ENCODE peak calls at places on chromosomes 11 and 22, in five cellular contexts. One of them, this sample, is unnamed.

GRCh38 chr11:65576867-65577755 is 1.3 kb downstream of the EHBP1L1 start:
- DNase-seq in K562: no peak
- DNase-seq in GM12878: no peak
- DNase-seq in H1: no peak
- DNase-seq in HepG2: peak
- DNase-seq in this sample: no peak

GRCh38 chr11:45097721-45098493 is 48.5 kb upstream of the PRDM11 start:
- DNase-seq in K562: peak
- DNase-seq in GM12878: no peak
- DNase-seq in H1: no peak
- DNase-seq in HepG2: no peak
- DNase-seq in this sample: no peak

GRCh38 chr11:8871283-8871775 is 39.7 kb upstream of the AKIP1 start:
- DNase-seq in K562: no peak
- DNase-seq in GM12878: no peak
- DNase-seq in H1: no peak
- DNase-seq in HepG2: peak
- DNase-seq in this sample: peak

GRCh38 chr22:22037229-22037628 is 54.6 kb upstream of the TOP3B start:
- DNase-seq in K562: no peak
- DNase-seq in GM12878: no peak
- DNase-seq in H1: no peak
- DNase-seq in HepG2: no peak
- DNase-seq in this sample: no peak

GRCh38 chr11:128437137-128437536 is 150.2 kb downstream of the ETS1 start:
- DNase-seq in K562: no peak
- DNase-seq in GM12878: no peak
- DNase-seq in H1: no peak
- DNase-seq in HepG2: no peak
- DNase-seq in this sample: no peak

GRCh38 chr11:24373516-24373915 is 123.3 kb upstream of the LUZP2 start:
- DNase-seq in K562: no peak
- DNase-seq in GM12878: no peak
- DNase-seq in H1: no peak
- DNase-seq in HepG2: no peak
- DNase-seq in this sample: no peak

GRCh38 chr22:37228106-37229011 is 15.7 kb downstream of the RAC2 start:
- DNase-seq in K562: no peak
- DNase-seq in GM12878: no peak
- DNase-seq in H1: no peak
- DNase-seq in HepG2: no peak
- DNase-seq in this sample: peak

GRCh38 chr11:112255075-112255739 is 5.5 kb downstream of the PLET1 start:
- DNase-seq in K562: peak
- DNase-seq in GM12878: no peak
- DNase-seq in H1: no peak
- DNase-seq in HepG2: peak
- DNase-seq in this sample: no peak

GRCh38 chr22:23204541-23205157 is 24.3 kb downstream of the BCR start:
- DNase-seq in K562: no peak
- DNase-seq in GM12878: no peak
- DNase-seq in H1: no peak
- DNase-seq in HepG2: no peak
- DNase-seq in this sample: no peak

GRCh38 chr11:63966444-63966843 is 8.0 kb upstream of the COX8A start:
- DNase-seq in K562: no peak
- DNase-seq in GM12878: no peak
- DNase-seq in H1: no peak
- DNase-seq in HepG2: no peak
- DNase-seq in this sample: no peak

GRCh38 chr11:132186699-132187098 is 816.3 kb downstream of the NTM start:
- DNase-seq in K562: peak
- DNase-seq in GM12878: no peak
- DNase-seq in H1: no peak
- DNase-seq in HepG2: no peak
- DNase-seq in this sample: no peak

GRCh38 chr11:45677811-45678515 is 12.5 kb upstream of the CHST1 start:
- DNase-seq in K562: no peak
- DNase-seq in GM12878: no peak
- DNase-seq in H1: no peak
- DNase-seq in HepG2: no peak
- DNase-seq in this sample: no peak

GRCh38 chr11:26276798-26277424 is 55.0 kb upstream of the ANO3 start:
- DNase-seq in K562: peak
- DNase-seq in GM12878: no peak
- DNase-seq in H1: peak
- DNase-seq in HepG2: peak
- DNase-seq in this sample: peak

GRCh38 chr11:36431429-36432092 is 78.5 kb downstream of the TRAF6 start:
- DNase-seq in K562: peak
- DNase-seq in GM12878: no peak
- DNase-seq in H1: no peak
- DNase-seq in HepG2: peak
- DNase-seq in this sample: peak

GRCh38 chr11:134519390-134519750 is 107.3 kb upstream of the B3GAT1 start:
- DNase-seq in K562: no peak
- DNase-seq in GM12878: no peak
- DNase-seq in H1: no peak
- DNase-seq in HepG2: no peak
- DNase-seq in this sample: no peak

GRCh38 chr11:16978021-16978370 is 36.2 kb downstream of the PLEKHA7 start:
- DNase-seq in K562: no peak
- DNase-seq in GM12878: no peak
- DNase-seq in H1: no peak
- DNase-seq in HepG2: no peak
- DNase-seq in this sample: no peak

GRCh38 chr22:36744413-36744765 is 31.5 kb downstream of the IFT27 start:
- DNase-seq in K562: no peak
- DNase-seq in GM12878: no peak
- DNase-seq in H1: no peak
- DNase-seq in HepG2: no peak
- DNase-seq in this sample: no peak

GRCh38 chr22:21623402-21623970 is 6.3 kb downstream of the YDJC start:
- DNase-seq in K562: no peak
- DNase-seq in GM12878: no peak
- DNase-seq in H1: no peak
- DNase-seq in HepG2: no peak
- DNase-seq in this sample: no peak

DNA sequence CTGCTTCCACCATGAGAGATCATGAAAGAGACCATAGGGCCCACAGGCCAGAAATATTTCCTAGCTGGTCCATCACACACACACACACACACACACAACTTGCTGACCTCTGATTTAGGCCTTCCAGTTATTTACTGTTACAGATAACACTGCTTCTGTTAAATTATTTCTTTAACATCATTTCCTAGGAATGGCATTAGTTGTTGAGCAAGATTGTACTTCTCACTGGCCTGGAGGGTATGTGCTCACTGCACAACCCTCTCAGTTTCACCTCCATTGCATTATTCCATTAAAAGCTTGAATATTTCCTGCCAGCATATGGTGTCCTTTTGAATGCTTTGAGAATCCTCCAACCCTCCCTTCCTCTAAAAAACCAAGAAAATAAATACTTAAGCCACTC is 104.4 kb downstream of the MICAL2 start:
- DNase-seq in K562: no peak
- DNase-seq in GM12878: no peak
- DNase-seq in H1: no peak
- DNase-seq in HepG2: no peak
- DNase-seq in this sample: no peak
- TF ChIP-seq RAD21 in K562: no peak
- TF ChIP-seq RAD21 in GM12878: no peak
- TF ChIP-seq RAD21 in H1: no peak
- TF ChIP-seq RAD21 in HepG2: no peak
- TF ChIP-seq RAD21 in this sample: no peak

GRCh38 chr11:113317297-113317696 is 2.9 kb downstream of the TTC12 start:
- DNase-seq in K562: no peak
- DNase-seq in GM12878: no peak
- DNase-seq in H1: no peak
- DNase-seq in HepG2: no peak
- DNase-seq in this sample: no peak
- TF ChIP-seq CEBPB in K562: no peak
- TF ChIP-seq CEBPB in GM12878: no peak
- TF ChIP-seq CEBPB in H1: no peak
- TF ChIP-seq CEBPB in HepG2: no peak
- TF ChIP-seq CEBPB in this sample: no peak

GRCh38 chr11:59776210-59777066 is 21.3 kb downstream of the STX3 start:
- DNase-seq in K562: peak
- DNase-seq in GM12878: no peak
- DNase-seq in H1: no peak
- DNase-seq in HepG2: peak
- DNase-seq in this sample: peak
- TF ChIP-seq POLR2AphosphoS5 in K562: no peak
- TF ChIP-seq POLR2AphosphoS5 in GM12878: no peak
- TF ChIP-seq POLR2AphosphoS5 in H1: no peak
- TF ChIP-seq POLR2AphosphoS5 in HepG2: no peak
- TF ChIP-seq POLR2AphosphoS5 in this sample: peak

GRCh38 chr11:70624598-70624993 is 226.3 kb downstream of the CTTN start:
- DNase-seq in K562: no peak
- DNase-seq in GM12878: no peak
- DNase-seq in H1: no peak
- DNase-seq in HepG2: no peak
- DNase-seq in this sample: no peak
- TF ChIP-seq RAD21 in K562: no peak
- TF ChIP-seq RAD21 in GM12878: no peak
- TF ChIP-seq RAD21 in H1: no peak
- TF ChIP-seq RAD21 in HepG2: no peak
- TF ChIP-seq RAD21 in this sample: no peak

DNA sequence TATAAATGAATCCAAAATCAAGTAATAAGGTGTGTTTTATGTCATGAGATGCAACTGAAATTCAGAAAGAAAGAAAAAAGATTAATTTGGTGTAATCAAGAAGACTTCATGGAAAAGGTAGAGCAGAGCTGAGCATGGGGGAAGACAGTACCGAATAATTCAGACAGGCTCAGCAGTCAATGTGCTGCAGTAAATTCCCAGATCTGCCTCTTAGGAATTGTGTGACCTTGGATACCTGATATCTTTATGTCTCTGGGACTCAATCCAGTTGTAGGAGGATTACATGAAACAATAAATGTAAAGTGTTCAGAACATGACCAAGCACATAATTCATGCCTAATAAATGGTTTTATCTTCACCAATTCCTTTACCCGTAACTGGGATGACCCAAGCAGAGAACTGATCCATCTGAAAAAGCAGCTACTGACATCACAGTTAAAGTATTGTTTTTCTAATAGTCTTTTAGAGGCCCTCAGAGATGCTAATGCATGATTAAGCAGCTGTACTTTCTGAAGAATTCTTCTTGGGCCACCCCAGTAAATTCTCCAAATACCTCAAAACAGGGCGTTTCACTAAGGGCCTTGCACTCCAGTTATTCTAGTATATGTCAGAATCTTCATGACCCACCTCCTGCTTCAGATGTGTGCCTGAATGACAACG is 7.8 kb downstream of the MS4A12 start:
- DNase-seq in K562: no peak
- DNase-seq in GM12878: no peak
- DNase-seq in H1: peak
- DNase-seq in HepG2: no peak
- DNase-seq in this sample: no peak
- TF ChIP-seq CEBPB in K562: no peak
- TF ChIP-seq CEBPB in GM12878: no peak
- TF ChIP-seq CEBPB in H1: no peak
- TF ChIP-seq CEBPB in HepG2: no peak
- TF ChIP-seq CEBPB in this sample: no peak

GRCh38 chr22:19431641-19432091 is at the start of gene HIRA:
- DNase-seq in K562: peak
- DNase-seq in GM12878: no peak
- DNase-seq in H1: no peak
- DNase-seq in HepG2: peak
- DNase-seq in this sample: peak
- TF ChIP-seq POLR2AphosphoS5 in K562: no peak
- TF ChIP-seq POLR2AphosphoS5 in GM12878: no peak
- TF ChIP-seq POLR2AphosphoS5 in H1: peak
- TF ChIP-seq POLR2AphosphoS5 in HepG2: no peak
- TF ChIP-seq POLR2AphosphoS5 in this sample: no peak

DNA sequence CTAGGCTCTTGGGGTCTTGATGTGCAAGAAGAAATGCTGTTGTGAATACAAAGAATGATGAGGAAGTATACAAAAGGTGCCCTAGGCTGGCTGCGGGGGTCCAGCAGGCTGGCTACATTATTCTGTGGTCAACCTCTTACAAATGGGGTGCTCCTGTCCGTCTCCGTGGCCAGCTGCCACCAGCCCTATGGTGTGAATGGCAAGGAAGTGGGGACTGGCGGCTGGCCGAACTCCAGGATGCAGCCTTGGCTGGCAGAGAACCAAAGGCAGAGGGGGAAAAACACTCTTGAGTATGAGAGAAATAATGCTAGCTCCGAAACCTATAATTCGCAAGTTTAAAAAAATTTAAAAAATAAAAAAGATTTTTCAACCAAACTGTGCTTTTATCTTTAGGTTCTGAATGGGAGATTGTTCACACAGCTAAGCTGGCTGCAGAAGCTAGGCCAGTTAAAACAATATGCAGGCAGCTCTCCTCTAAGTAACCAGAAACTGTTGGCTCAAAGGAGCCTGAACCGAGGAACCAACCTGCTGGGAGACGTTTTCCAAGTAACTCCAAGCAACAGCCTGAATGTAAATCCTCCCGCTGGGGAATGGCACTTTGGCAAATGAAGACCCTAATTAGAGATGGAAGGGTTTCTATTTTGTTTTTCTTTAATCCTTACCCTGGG is 50.3 kb downstream of the C22orf31 start:
- DNase-seq in K562: no peak
- DNase-seq in GM12878: no peak
- DNase-seq in H1: no peak
- DNase-seq in HepG2: no peak
- DNase-seq in this sample: no peak
- TF ChIP-seq RAD21 in K562: no peak
- TF ChIP-seq RAD21 in GM12878: no peak
- TF ChIP-seq RAD21 in H1: no peak
- TF ChIP-seq RAD21 in HepG2: no peak
- TF ChIP-seq RAD21 in this sample: no peak

This sample was measured in HCT116.